ENCODE peak calls at places on chromosome 13, in six cellular contexts. D is CD4-positive, alpha-beta memory T cell; Z is body of pancreas; Q is Caco-2; W is neuronal stem cell; C is mesendoderm. I is an unnamed sample.
A peak's percentile ranks its signal among the peaks of the same experiment; 100 is the strongest.

GRCh38 chr13:42832341-42833153 is 51.2 kb downstream of the FAM216B start:
- DNase-seq in D (no peak), Z (peak; percentile 16), Q (peak; percentile 11), W (no peak), C (no peak), I (no peak)

GRCh38 chr13:41985788-41986508 is 25.0 kb upstream of the VWA8 start:
- DNase-seq in D (no peak), Z (no peak), Q (no peak), W (no peak), C (no peak), I (no peak)

GRCh38 chr13:105937451-105937850 is 598.0 kb downstream of the EFNB2 start:
- DNase-seq in D (no peak), Z (no peak), Q (peak; percentile 15), W (no peak), C (peak; percentile 78), I (no peak)

GRCh38 chr13:75855847-75856246 is 219.7 kb downstream of the LMO7 start:
- DNase-seq in D (no peak), Z (no peak), Q (no peak), W (no peak), C (no peak), I (no peak)

GRCh38 chr13:42420304-42420703 is 148.4 kb downstream of the AKAP11 start:
- DNase-seq in D (no peak), Z (no peak), Q (no peak), W (no peak), C (no peak), I (no peak)

GRCh38 chr13:77828815-77829214 is 89.8 kb downstream of the EDNRB start:
- DNase-seq in D (no peak), Z (no peak), Q (no peak), W (no peak), C (no peak), I (no peak)

GRCh38 chr13:109494955-109495354 is 291.4 kb downstream of the IRS2 start:
- DNase-seq in D (no peak), Z (no peak), Q (no peak), W (no peak), C (no peak), I (no peak)

GRCh38 chr13:107573184-107573583 is 642.2 kb downstream of the LIG4 start:
- DNase-seq in D (no peak), Z (no peak), Q (no peak), W (no peak), C (no peak), I (no peak)

GRCh38 chr13:24141333-24141910 is 19.1 kb upstream of the SPATA13 start:
- DNase-seq in D (no peak), Z (no peak), Q (no peak), W (no peak), C (peak; percentile 91), I (peak; percentile 52)

GRCh38 chr13:24033527-24034302 is 126.8 kb upstream of the SPATA13 start:
- DNase-seq in D (no peak), Z (peak; percentile 39), Q (no peak), W (no peak), C (no peak), I (no peak)

GRCh38 chr13:40338217-40338616 is 328.2 kb downstream of the FOXO1 start:
- DNase-seq in D (no peak), Z (no peak), Q (no peak), W (no peak), C (no peak), I (no peak)

GRCh38 chr13:35785563-35786327 is 309.3 kb upstream of the MAB21L1 start:
- DNase-seq in D (no peak), Z (no peak), Q (no peak), W (no peak), C (no peak), I (no peak)

GRCh38 chr13:94239135-94239534 is 240.3 kb downstream of the DCT start:
- DNase-seq in D (peak; percentile 18), Z (no peak), Q (no peak), W (no peak), C (no peak), I (no peak)

GRCh38 chr13:106762711-106763110 is 194.8 kb upstream of the ARGLU1 start:
- DNase-seq in D (no peak), Z (no peak), Q (no peak), W (no peak), C (no peak), I (no peak)

GRCh38 chr13:41019027-41019487 is at the start of gene ELF1:
- DNase-seq in D (peak; percentile 82), Z (peak; percentile 74), Q (peak; percentile 71), W (no peak), C (peak; percentile 76), I (no peak)

GRCh38 chr13:23320926-23321533 is 112.5 kb downstream of the SACS start:
- DNase-seq in D (no peak), Z (no peak), Q (no peak), W (no peak), C (no peak), I (no peak)

GRCh38 chr13:76019421-76020044 is 383.4 kb downstream of the LMO7 start:
- DNase-seq in D (no peak), Z (no peak), Q (no peak), W (no peak), C (peak; percentile 83), I (peak; percentile 0)

GRCh38 chr13:81058916-81059290 is 718.0 kb upstream of the SPRY2 start:
- DNase-seq in D (no peak), Z (no peak), Q (no peak), W (no peak), C (no peak), I (no peak)

GRCh38 chr13:32969516-32969941 is 46.7 kb upstream of the KL start:
- DNase-seq in D (no peak), Z (no peak), Q (no peak), W (no peak), C (no peak), I (no peak)

GRCh38 chr13:63305641-63306133 is 1890.0 kb upstream of the PCDH20 start:
- DNase-seq in D (no peak), Z (no peak), Q (no peak), W (no peak), C (no peak), I (no peak)

GRCh38 chr13:26022538-26023292 is 29.1 kb downstream of the SHISA2 start:
- DNase-seq in D (no peak), Z (peak; percentile 77), Q (peak; percentile 84), W (no peak), C (no peak), I (no peak)

GRCh38 chr13:34435338-34435737 is 506.7 kb upstream of the NBEA start:
- DNase-seq in D (no peak), Z (no peak), Q (no peak), W (no peak), C (peak; percentile 16), I (no peak)

GRCh38 chr13:59112375-59112774 is 1051.4 kb downstream of the DIAPH3 start:
- DNase-seq in D (no peak), Z (no peak), Q (no peak), W (no peak), C (peak; percentile 11), I (no peak)

GRCh38 chr13:40377783-40378182 is 288.7 kb downstream of the FOXO1 start:
- DNase-seq in D (no peak), Z (no peak), Q (no peak), W (no peak), C (no peak), I (no peak)

GRCh38 chr13:44759723-44760360 is 183.7 kb upstream of the TSC22D1 start:
- DNase-seq in D (no peak), Z (peak; percentile 90), Q (no peak), W (no peak), C (no peak), I (no peak)

GRCh38 chr13:75489502-75490263 is 7.7 kb upstream of the TBC1D4 start:
- DNase-seq in D (no peak), Z (no peak), Q (no peak), W (no peak), C (no peak), I (no peak)

GRCh38 chr13:24306632-24307031 is 2.7 kb upstream of the C1QTNF9 start:
- DNase-seq in D (no peak), Z (no peak), Q (no peak), W (no peak), C (no peak), I (no peak)

DNA sequence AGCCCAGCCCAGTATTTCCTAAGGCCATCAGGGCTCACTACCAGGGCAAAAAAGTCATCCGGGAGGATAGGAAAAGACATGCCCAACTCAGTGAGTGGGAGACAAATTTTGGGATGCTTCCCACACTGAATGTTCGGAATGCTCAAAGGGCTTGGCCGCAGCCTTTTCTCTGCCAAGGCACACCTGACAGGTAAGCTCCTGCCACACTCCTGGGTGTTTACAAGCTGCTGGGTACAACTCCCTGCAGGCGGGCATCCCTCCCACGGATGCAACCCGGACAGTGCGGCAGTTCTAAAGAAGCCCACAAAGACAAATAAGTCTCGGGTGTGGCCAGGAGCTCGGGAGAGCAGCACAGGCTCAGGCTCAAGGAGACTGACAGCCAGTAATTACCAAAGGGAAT is 28.1 kb downstream of the SLC7A1 start:
- DNase-seq in D (no peak), Z (no peak), Q (no peak), W (no peak), C (no peak), I (no peak)
- H3K36me3 ChIP-seq in D (no peaks in the 10 kb centered on the region), Z (no peaks in the 10 kb centered on the region), Q (no peaks in the 10 kb centered on the region), W (no peaks in the 10 kb centered on the region), C (no peaks in the 10 kb centered on the region), I (no peaks in the 10 kb centered on the region)

GRCh38 chr13:111948811-111949210 is 118.1 kb upstream of the SOX1 start:
- DNase-seq in D (no peak), Z (no peak), Q (no peak), W (no peak), C (no peak), I (no peak)
- H3K27me3 ChIP-seq in D (no peaks in the 10 kb centered on the region), Z (no peaks in the 10 kb centered on the region), Q (no peaks in the 10 kb centered on the region), W (no peaks in the 10 kb centered on the region), C (no peaks in the 10 kb centered on the region), I (no peaks in the 10 kb centered on the region)

GRCh38 chr13:110496281-110496680 is 65.2 kb downstream of the RAB20 start:
- DNase-seq in D (no peak), Z (no peak), Q (no peak), W (no peak), C (no peak), I (no peak)

GRCh38 chr13:110495376-110495775 is 66.1 kb downstream of the RAB20 start:
- DNase-seq in D (no peak), Z (no peak), Q (no peak), W (no peak), C (no peak), I (no peak)

GRCh38 chr13:110493613-110494012 is 67.9 kb downstream of the RAB20 start:
- DNase-seq in D (no peak), Z (no peak), Q (no peak), W (no peak), C (no peak), I (no peak)

GRCh38 chr13:110497003-110497402 is 64.5 kb downstream of the RAB20 start:
- DNase-seq in D (no peak), Z (no peak), Q (no peak), W (no peak), C (no peak), I (no peak)

GRCh38 chr13:110495881-110496280 is 65.6 kb downstream of the RAB20 start:
- DNase-seq in D (no peak), Z (no peak), Q (no peak), W (no peak), C (no peak), I (no peak)
- H3K36me3 ChIP-seq in D (no peaks in the 10 kb centered on the region), Z (no peaks in the 10 kb centered on the region), Q (no peaks in the 10 kb centered on the region), W (peaks cover 99% of the 10 kb centered on the region), C (peaks cover 9% of the 10 kb centered on the region), I (peaks cover 32% of the 10 kb centered on the region)

DNA sequence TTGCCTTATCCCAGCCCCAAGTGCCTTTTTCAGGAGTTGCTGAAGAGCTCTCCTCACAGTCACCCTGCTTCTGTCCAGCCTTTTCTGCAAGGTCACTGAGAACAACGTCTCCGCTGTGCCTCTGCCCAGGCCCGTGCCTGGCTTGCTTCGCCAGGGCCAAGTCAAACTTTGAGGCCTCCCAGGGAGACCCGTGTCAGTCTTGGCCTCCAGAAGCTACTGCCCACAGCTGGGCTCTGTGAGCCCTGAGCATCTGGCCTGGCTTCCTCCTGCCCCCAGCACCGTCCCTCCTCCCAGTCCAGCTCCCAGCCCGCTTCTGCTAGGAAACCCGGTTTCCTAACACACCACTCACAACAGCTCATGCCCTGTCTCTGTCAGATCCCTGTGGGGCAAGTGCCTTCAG is 165.9 kb downstream of the TEX29 start:
- DNase-seq in D (no peak), Z (no peak), Q (no peak), W (no peak), C (no peak), I (no peak)
- H3K27me3 ChIP-seq in D (no peaks in the 10 kb centered on the region), Z (peaks cover 4% of the 10 kb centered on the region), Q (no peaks in the 10 kb centered on the region), W (no peaks in the 10 kb centered on the region), C (no peaks in the 10 kb centered on the region), I (no peaks in the 10 kb centered on the region)